ENCODE peak calls at places on chromosomes 5 and 9, in nine cellular contexts. One of them, this sample, is unnamed. For H3K36me3, the result is how much of the 10 kb centered on the place peaks cover.

GRCh38 chr5:174837919-174838902 is 113.8 kb downstream of the MSX2 start:
- DNase-seq in CD4-positive, alpha-beta memory T cell: no peak
- DNase-seq in GM23338: peak
- DNase-seq in mesenchymal stem cell: peak
- DNase-seq in IMR-90: peak
- DNase-seq in cardiac muscle cell: peak
- DNase-seq in psoas muscle: peak
- DNase-seq in neuronal stem cell: no peak
- DNase-seq in thoracic aorta: no peak
- DNase-seq in this sample: no peak

GRCh38 chr9:116897181-116897580 is 210.1 kb downstream of the TRIM32 start:
- DNase-seq in CD4-positive, alpha-beta memory T cell: no peak
- DNase-seq in GM23338: no peak
- DNase-seq in mesenchymal stem cell: no peak
- DNase-seq in IMR-90: no peak
- DNase-seq in cardiac muscle cell: no peak
- DNase-seq in psoas muscle: no peak
- DNase-seq in neuronal stem cell: no peak
- DNase-seq in thoracic aorta: no peak
- DNase-seq in this sample: no peak

GRCh38 chr9:117414220-117414905 is 494 bp downstream of the ASTN2 start:
- DNase-seq in CD4-positive, alpha-beta memory T cell: no peak
- DNase-seq in GM23338: peak
- DNase-seq in mesenchymal stem cell: peak
- DNase-seq in IMR-90: no peak
- DNase-seq in cardiac muscle cell: peak
- DNase-seq in psoas muscle: peak
- DNase-seq in neuronal stem cell: no peak
- DNase-seq in thoracic aorta: no peak
- DNase-seq in this sample: peak

GRCh38 chr9:136994180-136994884 is 2.0 kb downstream of the CLIC3 start:
- DNase-seq in CD4-positive, alpha-beta memory T cell: no peak
- DNase-seq in GM23338: peak
- DNase-seq in mesenchymal stem cell: no peak
- DNase-seq in IMR-90: no peak
- DNase-seq in cardiac muscle cell: no peak
- DNase-seq in psoas muscle: no peak
- DNase-seq in neuronal stem cell: no peak
- DNase-seq in thoracic aorta: no peak
- DNase-seq in this sample: no peak

GRCh38 chr9:122346478-122347347 is 24.1 kb upstream of the PTGS1 start:
- DNase-seq in CD4-positive, alpha-beta memory T cell: no peak
- DNase-seq in GM23338: peak
- DNase-seq in mesenchymal stem cell: peak
- DNase-seq in IMR-90: no peak
- DNase-seq in cardiac muscle cell: peak
- DNase-seq in psoas muscle: peak
- DNase-seq in neuronal stem cell: no peak
- DNase-seq in thoracic aorta: no peak
- DNase-seq in this sample: peak

GRCh38 chr9:98955259-98955658 is 11.6 kb downstream of the COL15A1 start:
- DNase-seq in CD4-positive, alpha-beta memory T cell: no peak
- DNase-seq in GM23338: no peak
- DNase-seq in mesenchymal stem cell: no peak
- DNase-seq in IMR-90: no peak
- DNase-seq in cardiac muscle cell: no peak
- DNase-seq in psoas muscle: no peak
- DNase-seq in neuronal stem cell: no peak
- DNase-seq in thoracic aorta: no peak
- DNase-seq in this sample: no peak

GRCh38 chr5:1011226-1011631 is 2.6 kb downstream of the NKD2 start:
- DNase-seq in CD4-positive, alpha-beta memory T cell: peak
- DNase-seq in GM23338: peak
- DNase-seq in mesenchymal stem cell: no peak
- DNase-seq in IMR-90: no peak
- DNase-seq in cardiac muscle cell: peak
- DNase-seq in psoas muscle: peak
- DNase-seq in neuronal stem cell: no peak
- DNase-seq in thoracic aorta: no peak
- DNase-seq in this sample: peak

GRCh38 chr9:26770821-26771220 is 121.8 kb downstream of the CAAP1 start:
- DNase-seq in CD4-positive, alpha-beta memory T cell: no peak
- DNase-seq in GM23338: no peak
- DNase-seq in mesenchymal stem cell: no peak
- DNase-seq in IMR-90: no peak
- DNase-seq in cardiac muscle cell: no peak
- DNase-seq in psoas muscle: no peak
- DNase-seq in neuronal stem cell: no peak
- DNase-seq in thoracic aorta: no peak
- DNase-seq in this sample: no peak

GRCh38 chr9:107584186-107584585 is 94.6 kb upstream of the KLF4 start:
- DNase-seq in CD4-positive, alpha-beta memory T cell: no peak
- DNase-seq in GM23338: no peak
- DNase-seq in mesenchymal stem cell: no peak
- DNase-seq in IMR-90: no peak
- DNase-seq in cardiac muscle cell: no peak
- DNase-seq in psoas muscle: no peak
- DNase-seq in neuronal stem cell: no peak
- DNase-seq in thoracic aorta: no peak
- DNase-seq in this sample: no peak

GRCh38 chr5:31640024-31640423 is 1.1 kb downstream of the PDZD2 start:
- DNase-seq in CD4-positive, alpha-beta memory T cell: no peak
- DNase-seq in GM23338: peak
- DNase-seq in mesenchymal stem cell: peak
- DNase-seq in IMR-90: no peak
- DNase-seq in cardiac muscle cell: no peak
- DNase-seq in psoas muscle: no peak
- DNase-seq in neuronal stem cell: no peak
- DNase-seq in thoracic aorta: no peak
- DNase-seq in this sample: no peak

GRCh38 chr9:34431661-34432060 is 26.7 kb downstream of the FAM219A start:
- DNase-seq in CD4-positive, alpha-beta memory T cell: no peak
- DNase-seq in GM23338: no peak
- DNase-seq in mesenchymal stem cell: no peak
- DNase-seq in IMR-90: no peak
- DNase-seq in cardiac muscle cell: no peak
- DNase-seq in psoas muscle: no peak
- DNase-seq in neuronal stem cell: no peak
- DNase-seq in thoracic aorta: no peak
- DNase-seq in this sample: no peak

GRCh38 chr9:3769646-3770045 is 243.8 kb upstream of the RFX3 start:
- DNase-seq in CD4-positive, alpha-beta memory T cell: no peak
- DNase-seq in GM23338: no peak
- DNase-seq in mesenchymal stem cell: peak
- DNase-seq in IMR-90: no peak
- DNase-seq in cardiac muscle cell: no peak
- DNase-seq in psoas muscle: no peak
- DNase-seq in neuronal stem cell: no peak
- DNase-seq in thoracic aorta: no peak
- DNase-seq in this sample: no peak

GRCh38 chr9:88922091-88922490 is 69.2 kb upstream of the S1PR3 start:
- DNase-seq in CD4-positive, alpha-beta memory T cell: peak
- DNase-seq in GM23338: no peak
- DNase-seq in mesenchymal stem cell: no peak
- DNase-seq in IMR-90: no peak
- DNase-seq in cardiac muscle cell: no peak
- DNase-seq in psoas muscle: no peak
- DNase-seq in neuronal stem cell: no peak
- DNase-seq in thoracic aorta: no peak
- DNase-seq in this sample: no peak

GRCh38 chr5:6737043-6737941 is 24.1 kb downstream of the TENT4A start:
- DNase-seq in CD4-positive, alpha-beta memory T cell: no peak
- DNase-seq in GM23338: no peak
- DNase-seq in mesenchymal stem cell: no peak
- DNase-seq in IMR-90: no peak
- DNase-seq in cardiac muscle cell: no peak
- DNase-seq in psoas muscle: no peak
- DNase-seq in neuronal stem cell: no peak
- DNase-seq in thoracic aorta: no peak
- DNase-seq in this sample: peak

GRCh38 chr5:110969502-110969901 is 102.0 kb upstream of the TSLP start:
- DNase-seq in CD4-positive, alpha-beta memory T cell: no peak
- DNase-seq in GM23338: no peak
- DNase-seq in mesenchymal stem cell: no peak
- DNase-seq in IMR-90: no peak
- DNase-seq in cardiac muscle cell: no peak
- DNase-seq in psoas muscle: no peak
- DNase-seq in neuronal stem cell: no peak
- DNase-seq in thoracic aorta: no peak
- DNase-seq in this sample: no peak

GRCh38 chr9:34957492-34958410 is at the start of gene PHF24:
- DNase-seq in CD4-positive, alpha-beta memory T cell: peak
- DNase-seq in GM23338: peak
- DNase-seq in mesenchymal stem cell: peak
- DNase-seq in IMR-90: no peak
- DNase-seq in cardiac muscle cell: peak
- DNase-seq in psoas muscle: no peak
- DNase-seq in neuronal stem cell: peak
- DNase-seq in thoracic aorta: no peak
- DNase-seq in this sample: no peak

GRCh38 chr5:174371600-174372094 is 326.1 kb downstream of the NSG2 start:
- DNase-seq in CD4-positive, alpha-beta memory T cell: no peak
- DNase-seq in GM23338: no peak
- DNase-seq in mesenchymal stem cell: peak
- DNase-seq in IMR-90: no peak
- DNase-seq in cardiac muscle cell: no peak
- DNase-seq in psoas muscle: no peak
- DNase-seq in neuronal stem cell: no peak
- DNase-seq in thoracic aorta: no peak
- DNase-seq in this sample: no peak

GRCh38 chr5:135221696-135222095 is 177.3 kb downstream of the MACROH2A1 start:
- DNase-seq in CD4-positive, alpha-beta memory T cell: no peak
- DNase-seq in GM23338: no peak
- DNase-seq in mesenchymal stem cell: no peak
- DNase-seq in IMR-90: no peak
- DNase-seq in cardiac muscle cell: no peak
- DNase-seq in psoas muscle: no peak
- DNase-seq in neuronal stem cell: no peak
- DNase-seq in thoracic aorta: no peak
- DNase-seq in this sample: peak

GRCh38 chr5:155068616-155069100 is 55.1 kb downstream of the KIF4B start:
- DNase-seq in CD4-positive, alpha-beta memory T cell: no peak
- DNase-seq in GM23338: no peak
- DNase-seq in mesenchymal stem cell: no peak
- DNase-seq in IMR-90: no peak
- DNase-seq in cardiac muscle cell: no peak
- DNase-seq in psoas muscle: no peak
- DNase-seq in neuronal stem cell: no peak
- DNase-seq in thoracic aorta: no peak
- DNase-seq in this sample: no peak

GRCh38 chr9:69104830-69105527 is 69.1 kb upstream of the TJP2 start:
- DNase-seq in CD4-positive, alpha-beta memory T cell: no peak
- DNase-seq in GM23338: peak
- DNase-seq in mesenchymal stem cell: no peak
- DNase-seq in IMR-90: no peak
- DNase-seq in cardiac muscle cell: no peak
- DNase-seq in psoas muscle: no peak
- DNase-seq in neuronal stem cell: no peak
- DNase-seq in thoracic aorta: no peak
- DNase-seq in this sample: peak

DNA sequence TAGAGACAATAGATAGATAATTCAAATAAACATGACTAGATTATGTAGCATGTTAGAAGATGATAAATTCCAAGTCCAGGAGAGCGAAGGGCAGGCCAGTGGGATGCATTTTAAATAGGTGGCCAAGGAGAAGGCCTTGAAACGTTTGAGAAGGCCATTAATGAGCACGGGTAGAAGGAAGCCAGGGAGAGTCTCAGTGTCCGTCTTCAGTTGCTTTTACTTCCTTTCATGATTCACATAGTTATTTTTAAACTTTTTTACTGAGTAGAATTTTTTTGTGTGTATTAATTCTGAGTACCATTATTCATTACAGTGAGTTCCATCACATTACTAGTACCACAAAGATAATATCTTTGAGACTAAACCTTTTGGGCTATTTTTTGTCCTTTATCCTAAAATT is 259.2 kb downstream of the ARRDC3 start:
- DNase-seq in CD4-positive, alpha-beta memory T cell: no peak
- DNase-seq in GM23338: no peak
- DNase-seq in mesenchymal stem cell: no peak
- DNase-seq in IMR-90: no peak
- DNase-seq in cardiac muscle cell: no peak
- DNase-seq in psoas muscle: no peak
- DNase-seq in neuronal stem cell: no peak
- DNase-seq in thoracic aorta: no peak
- DNase-seq in this sample: no peak
- H3K27ac ChIP-seq in CD4-positive, alpha-beta memory T cell: no peak
- H3K27ac ChIP-seq in GM23338: no peak
- H3K27ac ChIP-seq in mesenchymal stem cell: no peak
- H3K27ac ChIP-seq in IMR-90: no peak
- H3K27ac ChIP-seq in cardiac muscle cell: no peak
- H3K27ac ChIP-seq in psoas muscle: no peak
- H3K27ac ChIP-seq in neuronal stem cell: no peak
- H3K27ac ChIP-seq in thoracic aorta: peak
- H3K27ac ChIP-seq in this sample: no peak

DNA sequence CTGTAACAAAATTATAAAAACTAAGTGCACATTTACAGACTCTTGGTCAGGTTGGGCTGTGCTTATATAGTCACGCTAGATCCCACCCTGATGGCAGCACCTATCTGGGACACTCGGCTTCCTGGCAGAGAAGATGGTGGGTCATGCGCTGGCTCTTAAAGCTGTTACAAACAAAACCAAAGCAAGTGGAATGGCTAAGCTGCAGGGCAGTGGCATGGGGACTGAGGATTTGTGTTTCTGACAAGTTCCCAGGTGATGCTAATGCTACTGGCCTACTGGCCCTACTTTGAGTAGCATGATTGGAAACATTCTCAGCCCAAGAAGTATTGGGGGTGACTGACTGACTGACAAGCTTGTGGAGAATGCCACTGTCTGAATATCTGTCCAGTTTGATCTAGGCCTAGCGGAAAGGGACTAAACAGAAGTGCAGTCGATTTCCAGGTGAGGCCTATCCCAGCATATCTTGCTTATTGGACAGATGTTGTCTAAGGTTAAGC is 8.3 kb downstream of the BTF3 start:
- DNase-seq in CD4-positive, alpha-beta memory T cell: no peak
- DNase-seq in GM23338: peak
- DNase-seq in mesenchymal stem cell: no peak
- DNase-seq in IMR-90: no peak
- DNase-seq in cardiac muscle cell: no peak
- DNase-seq in psoas muscle: no peak
- DNase-seq in neuronal stem cell: no peak
- DNase-seq in thoracic aorta: no peak
- DNase-seq in this sample: no peak
- H3K36me3 ChIP-seq in CD4-positive, alpha-beta memory T cell: under half
- H3K36me3 ChIP-seq in GM23338: under half
- H3K36me3 ChIP-seq in mesenchymal stem cell: under half
- H3K36me3 ChIP-seq in IMR-90: under half
- H3K36me3 ChIP-seq in cardiac muscle cell: under half
- H3K36me3 ChIP-seq in psoas muscle: half or more
- H3K36me3 ChIP-seq in neuronal stem cell: under half
- H3K36me3 ChIP-seq in thoracic aorta: under half
- H3K36me3 ChIP-seq in this sample: half or more

GRCh38 chr5:141510850-141511718 is 22.2 kb downstream of the PCDHGC5 start:
- DNase-seq in CD4-positive, alpha-beta memory T cell: no peak
- DNase-seq in GM23338: no peak
- DNase-seq in mesenchymal stem cell: no peak
- DNase-seq in IMR-90: no peak
- DNase-seq in cardiac muscle cell: no peak
- DNase-seq in psoas muscle: no peak
- DNase-seq in neuronal stem cell: no peak
- DNase-seq in thoracic aorta: no peak
- DNase-seq in this sample: no peak
- H3K27ac ChIP-seq in CD4-positive, alpha-beta memory T cell: no peak
- H3K27ac ChIP-seq in GM23338: no peak
- H3K27ac ChIP-seq in mesenchymal stem cell: peak
- H3K27ac ChIP-seq in IMR-90: no peak
- H3K27ac ChIP-seq in cardiac muscle cell: no peak
- H3K27ac ChIP-seq in psoas muscle: peak
- H3K27ac ChIP-seq in neuronal stem cell: no peak
- H3K27ac ChIP-seq in thoracic aorta: peak
- H3K27ac ChIP-seq in this sample: no peak

GRCh38 chr5:178883815-178884430 is 11.8 kb upstream of the ZFP2 start:
- DNase-seq in CD4-positive, alpha-beta memory T cell: no peak
- DNase-seq in GM23338: no peak
- DNase-seq in mesenchymal stem cell: no peak
- DNase-seq in IMR-90: no peak
- DNase-seq in cardiac muscle cell: no peak
- DNase-seq in psoas muscle: no peak
- DNase-seq in neuronal stem cell: no peak
- DNase-seq in thoracic aorta: no peak
- DNase-seq in this sample: no peak
- H3K36me3 ChIP-seq in CD4-positive, alpha-beta memory T cell: under half
- H3K36me3 ChIP-seq in GM23338: under half
- H3K36me3 ChIP-seq in mesenchymal stem cell: under half
- H3K36me3 ChIP-seq in IMR-90: under half
- H3K36me3 ChIP-seq in cardiac muscle cell: under half
- H3K36me3 ChIP-seq in psoas muscle: half or more
- H3K36me3 ChIP-seq in neuronal stem cell: under half
- H3K36me3 ChIP-seq in thoracic aorta: half or more
- H3K36me3 ChIP-seq in this sample: under half